ENCODE peak calls at places on chromosomes 1 and 21, in ten cellular contexts. O is fibroblast of lung; S is NCI-H1417; M is HT1080; K is A172; Q is lower lobe of right lung; A is LoVo; V is stimulated activated CD4-positive, alpha-beta T cell treated with anti-CD3 and anti-CD28 coated beads, Interleukin-12 subunit alpha, Interleukin-12 subunit beta, amount 100 ng/mL, for 4 hours; F is CD8-positive, alpha-beta memory T cell; B is ELR. N is an unnamed sample.

GRCh38 chr1:8464987-8465386 is 147.1 kb downstream of the SLC45A1 start:
- DNase-seq in O (peak; percentile 83), S (no peak), M (no peak), K (no peak), Q (no peak), A (no peak), V (no peak), F (no peak), B (no peak), N (no peak)

GRCh38 chr1:173020138-173020742 is 30.5 kb downstream of the TNFSF18 start:
- DNase-seq in O (no peak), S (no peak), M (no peak), K (no peak), Q (no peak), A (no peak), V (no peak), F (no peak), B (no peak), N (no peak)

GRCh38 chr21:44368711-44369446 is 15.5 kb downstream of the TRPM2 start:
- DNase-seq in O (no peak), S (no peak), M (no peak), K (no peak), Q (no peak), A (no peak), V (no peak), F (no peak), B (no peak), N (no peak)

GRCh38 chr1:32336963-32337675 is 1.1 kb upstream of the MARCKSL1 start:
- DNase-seq in O (no peak), S (no peak), M (peak; percentile 63), K (peak; percentile 60), Q (peak; percentile 84), A (no peak), V (peak; percentile 32), F (peak; percentile 60), B (peak; percentile 69), N (peak; percentile 55)

GRCh38 chr1:91582431-91582921 is 81.8 kb downstream of the CDC7 start:
- DNase-seq in O (peak; percentile 92), S (no peak), M (peak; percentile 92), K (peak; percentile 92), Q (no peak), A (peak; percentile 54), V (no peak), F (no peak), B (peak; percentile 99), N (no peak)

GRCh38 chr1:57421366-57421765 is 2.5 kb downstream of the DAB1 start:
- DNase-seq in O (peak; percentile 4), S (no peak), M (no peak), K (no peak), Q (no peak), A (no peak), V (no peak), F (no peak), B (no peak), N (no peak)

GRCh38 chr1:1013105-1013921 is at the start of gene ISG15:
- DNase-seq in O (peak; percentile 85), S (peak; percentile 76), M (peak; percentile 86), K (peak; percentile 71), Q (peak; percentile 96), A (peak; percentile 84), V (peak; percentile 73), F (peak; percentile 87), B (peak; percentile 93), N (peak; percentile 80)

GRCh38 chr1:151479462-151479861 is 20.2 kb upstream of the POGZ start:
- DNase-seq in O (no peak), S (no peak), M (no peak), K (peak; percentile 88), Q (no peak), A (no peak), V (no peak), F (no peak), B (no peak), N (no peak)

GRCh38 chr1:75539230-75540116 is 71.4 kb downstream of the SLC44A5 start:
- DNase-seq in O (no peak), S (no peak), M (no peak), K (peak; percentile 23), Q (no peak), A (peak; percentile 5), V (no peak), F (no peak), B (no peak), N (no peak)

GRCh38 chr1:30723296-30723897 is at the start of gene MATN1:
- DNase-seq in O (no peak), S (no peak), M (no peak), K (no peak), Q (no peak), A (no peak), V (no peak), F (no peak), B (no peak), N (no peak)

GRCh38 chr1:17826165-17826488 is 71.0 kb downstream of the ACTL8 start:
- DNase-seq in O (peak; percentile 34), S (peak; percentile 12), M (no peak), K (no peak), Q (peak; percentile 58), A (no peak), V (peak; percentile 6), F (no peak), B (peak; percentile 56), N (peak; percentile 42)

GRCh38 chr21:33988237-33988835 is 72.7 kb upstream of the ATP5PO start:
- DNase-seq in O (no peak), S (no peak), M (no peak), K (no peak), Q (no peak), A (no peak), V (no peak), F (no peak), B (no peak), N (no peak)

GRCh38 chr1:207883660-207884245 is 27.2 kb downstream of the CD34 start:
- DNase-seq in O (no peak), S (no peak), M (no peak), K (no peak), Q (no peak), A (no peak), V (no peak), F (no peak), B (no peak), N (no peak)

GRCh38 chr1:156852414-156852874 is 6.5 kb downstream of the INSRR start:
- DNase-seq in O (peak; percentile 48), S (peak; percentile 96), M (no peak), K (no peak), Q (no peak), A (no peak), V (no peak), F (no peak), B (no peak), N (no peak)

GRCh38 chr21:43767980-43768867 is 7.9 kb downstream of the CSTB start:
- DNase-seq in O (peak; percentile 84), S (no peak), M (peak; percentile 72), K (peak; percentile 93), Q (peak; percentile 87), A (peak; percentile 92), V (no peak), F (no peak), B (peak; percentile 86), N (no peak)

GRCh38 chr1:8439015-8439702 is 121.2 kb downstream of the SLC45A1 start:
- DNase-seq in O (peak; percentile 80), S (peak; percentile 90), M (peak; percentile 66), K (no peak), Q (peak; percentile 89), A (no peak), V (no peak), F (no peak), B (peak; percentile 26), N (peak; percentile 56)

N was measured in GM12891.